ENCODE peak calls at places on chromosome 19, in eight cellular contexts. Z, P, K, Y, X, B, O and U are unnamed samples.

GRCh38 chr19:13078897-13079541 is 23.6 kb downstream of the LYL1 start:
- DNase-seq in Z (no peak), P (no peak), K (no peak), Y (no peak), X (no peak), B (no peak), O (peak), U (no peak)

GRCh38 chr19:15166700-15167099 is 34.1 kb downstream of the NOTCH3 start:
- DNase-seq in Z (no peak), P (no peak), K (no peak), Y (no peak), X (no peak), B (no peak), O (no peak), U (no peak)

GRCh38 chr19:50258918-50259372 is 55.5 kb downstream of the MYH14 start:
- DNase-seq in Z (no peak), P (no peak), K (peak), Y (no peak), X (no peak), B (no peak), O (no peak), U (no peak)

GRCh38 chr19:38929929-38930775 is at the start of gene SARS2:
- DNase-seq in Z (peak), P (peak), K (peak), Y (peak), X (peak), B (peak), O (peak), U (peak)

GRCh38 chr19:40744554-40745401 is 5.5 kb downstream of the ACTMAP start:
- DNase-seq in Z (no peak), P (no peak), K (no peak), Y (no peak), X (no peak), B (no peak), O (no peak), U (no peak)

GRCh38 chr19:34149873-34150272 is 22.4 kb upstream of the LSM14A start:
- DNase-seq in Z (no peak), P (no peak), K (no peak), Y (no peak), X (no peak), B (no peak), O (no peak), U (no peak)

GRCh38 chr19:831407-832369 is 4.1 kb downstream of the AZU1 start:
- DNase-seq in Z (no peak), P (no peak), K (no peak), Y (no peak), X (no peak), B (no peak), O (no peak), U (no peak)

GRCh38 chr19:44072543-44073401 is 813 bp downstream of the ZNF284 start:
- DNase-seq in Z (no peak), P (no peak), K (no peak), Y (no peak), X (peak), B (no peak), O (no peak), U (no peak)

GRCh38 chr19:1261512-1261862 is 7.6 kb upstream of the CIRBP start:
- DNase-seq in Z (no peak), P (no peak), K (peak), Y (no peak), X (peak), B (no peak), O (no peak), U (no peak)

GRCh38 chr19:2984196-2984490 is 6.8 kb downstream of the TLE6 start:
- DNase-seq in Z (no peak), P (no peak), K (no peak), Y (no peak), X (no peak), B (no peak), O (no peak), U (no peak)

GRCh38 chr19:41705393-41706174 is 2.8 kb upstream of the CEACAM5 start:
- DNase-seq in Z (no peak), P (no peak), K (peak), Y (no peak), X (peak), B (no peak), O (no peak), U (no peak)

GRCh38 chr19:41795031-41795461 is 1.3 kb upstream of the CEACAM3 start:
- DNase-seq in Z (peak), P (peak), K (peak), Y (no peak), X (peak), B (peak), O (peak), U (no peak)

GRCh38 chr19:1064661-1065605 is 2.0 kb upstream of the ARHGAP45 start:
- DNase-seq in Z (no peak), P (peak), K (peak), Y (peak), X (no peak), B (peak), O (peak), U (no peak)

GRCh38 chr19:29685326-29685725 is 20.1 kb downstream of the PLEKHF1 start:
- DNase-seq in Z (no peak), P (no peak), K (no peak), Y (no peak), X (no peak), B (no peak), O (no peak), U (no peak)

GRCh38 chr19:6761053-6761676 is 6.1 kb downstream of the SH2D3A start:
- DNase-seq in Z (no peak), P (no peak), K (no peak), Y (no peak), X (no peak), B (no peak), O (no peak), U (no peak)

GRCh38 chr19:14103310-14103709 is 12.8 kb upstream of the SAMD1 start:
- DNase-seq in Z (no peak), P (no peak), K (peak), Y (no peak), X (no peak), B (no peak), O (no peak), U (no peak)

GRCh38 chr19:29247912-29248311 is 35.0 kb upstream of the UQCRFS1 start:
- DNase-seq in Z (no peak), P (no peak), K (no peak), Y (no peak), X (no peak), B (no peak), O (no peak), U (no peak)